ENCODE peak calls at places on chromosomes 7 and 10, in ten cellular contexts. One of them, this sample, is unnamed.
A peak's percentile ranks its signal among the peaks of the same experiment; 100 is the strongest.

GRCh38 chr10:62814901-62815372 is 1.2 kb downstream of the EGR2 start:
- DNase-seq in fibroblast of pulmonary artery: no peak
- DNase-seq in stimulated activated CD8-positive, alpha-beta memory T cell treated with anti-CD3 and anti-CD28 coated beads, Interleukin-15, amount 100 ng/mL, for 24 hours: no peak
- DNase-seq in hepatocyte: peak; percentile 19
- DNase-seq in naive thymus-derived CD8-positive, alpha-beta T cell: no peak
- DNase-seq in NCI-H524: no peak
- DNase-seq in HuH-7: no peak
- DNase-seq in HCT116: no peak
- DNase-seq in amniotic stem cell: no peak
- DNase-seq in nephron progenitor cell: peak; percentile 53
- DNase-seq in this sample: no peak

GRCh38 chr10:7082967-7083366 is 327.9 kb downstream of the SFMBT2 start:
- DNase-seq in HCT116: no peak
- DNase-seq in naive thymus-derived CD8-positive, alpha-beta T cell: no peak
- DNase-seq in amniotic stem cell: no peak
- DNase-seq in HuH-7: no peak
- DNase-seq in NCI-H524: no peak
- DNase-seq in stimulated activated CD8-positive, alpha-beta memory T cell treated with anti-CD3 and anti-CD28 coated beads, Interleukin-15, amount 100 ng/mL, for 24 hours: no peak
- DNase-seq in fibroblast of pulmonary artery: no peak
- DNase-seq in hepatocyte: no peak
- DNase-seq in nephron progenitor cell: no peak
- DNase-seq in this sample: no peak

GRCh38 chr10:112721080-112721698 is 228.9 kb upstream of the TCF7L2 start:
- DNase-seq in NCI-H524: peak; percentile 38
- DNase-seq in HCT116: peak; percentile 51
- DNase-seq in HuH-7: no peak
- DNase-seq in hepatocyte: peak; percentile 46
- DNase-seq in stimulated activated CD8-positive, alpha-beta memory T cell treated with anti-CD3 and anti-CD28 coated beads, Interleukin-15, amount 100 ng/mL, for 24 hours: no peak
- DNase-seq in amniotic stem cell: no peak
- DNase-seq in naive thymus-derived CD8-positive, alpha-beta T cell: no peak
- DNase-seq in fibroblast of pulmonary artery: peak; percentile 71
- DNase-seq in nephron progenitor cell: peak; percentile 7
- DNase-seq in this sample: no peak

GRCh38 chr7:65325793-65326432 is 47.7 kb upstream of the ZNF92 start:
- DNase-seq in HCT116: no peak
- DNase-seq in stimulated activated CD8-positive, alpha-beta memory T cell treated with anti-CD3 and anti-CD28 coated beads, Interleukin-15, amount 100 ng/mL, for 24 hours: no peak
- DNase-seq in NCI-H524: no peak
- DNase-seq in amniotic stem cell: no peak
- DNase-seq in HuH-7: no peak
- DNase-seq in hepatocyte: no peak
- DNase-seq in naive thymus-derived CD8-positive, alpha-beta T cell: no peak
- DNase-seq in fibroblast of pulmonary artery: no peak
- DNase-seq in nephron progenitor cell: no peak
- DNase-seq in this sample: no peak

GRCh38 chr7:132065973-132066611 is 509.7 kb upstream of the PODXL start:
- DNase-seq in hepatocyte: no peak
- DNase-seq in stimulated activated CD8-positive, alpha-beta memory T cell treated with anti-CD3 and anti-CD28 coated beads, Interleukin-15, amount 100 ng/mL, for 24 hours: no peak
- DNase-seq in fibroblast of pulmonary artery: no peak
- DNase-seq in nephron progenitor cell: no peak
- DNase-seq in HCT116: no peak
- DNase-seq in NCI-H524: no peak
- DNase-seq in HuH-7: no peak
- DNase-seq in naive thymus-derived CD8-positive, alpha-beta T cell: no peak
- DNase-seq in amniotic stem cell: no peak
- DNase-seq in this sample: no peak

GRCh38 chr10:18418579-18419210 is 232.7 kb downstream of the NSUN6 start:
- DNase-seq in HuH-7: no peak
- DNase-seq in HCT116: no peak
- DNase-seq in naive thymus-derived CD8-positive, alpha-beta T cell: no peak
- DNase-seq in fibroblast of pulmonary artery: peak; percentile 2
- DNase-seq in hepatocyte: no peak
- DNase-seq in nephron progenitor cell: no peak
- DNase-seq in stimulated activated CD8-positive, alpha-beta memory T cell treated with anti-CD3 and anti-CD28 coated beads, Interleukin-15, amount 100 ng/mL, for 24 hours: no peak
- DNase-seq in NCI-H524: no peak
- DNase-seq in amniotic stem cell: no peak
- DNase-seq in this sample: no peak

GRCh38 chr10:42880255-42880620 is 97.6 kb downstream of the BMS1 start:
- DNase-seq in HCT116: no peak
- DNase-seq in NCI-H524: no peak
- DNase-seq in hepatocyte: no peak
- DNase-seq in nephron progenitor cell: no peak
- DNase-seq in fibroblast of pulmonary artery: no peak
- DNase-seq in HuH-7: no peak
- DNase-seq in naive thymus-derived CD8-positive, alpha-beta T cell: no peak
- DNase-seq in stimulated activated CD8-positive, alpha-beta memory T cell treated with anti-CD3 and anti-CD28 coated beads, Interleukin-15, amount 100 ng/mL, for 24 hours: no peak
- DNase-seq in amniotic stem cell: no peak
- DNase-seq in this sample: no peak

GRCh38 chr10:63217120-63217605 is 84.0 kb downstream of the NRBF2 start:
- DNase-seq in HuH-7: peak; percentile 10
- DNase-seq in amniotic stem cell: peak; percentile 41
- DNase-seq in stimulated activated CD8-positive, alpha-beta memory T cell treated with anti-CD3 and anti-CD28 coated beads, Interleukin-15, amount 100 ng/mL, for 24 hours: no peak
- DNase-seq in NCI-H524: peak; percentile 13
- DNase-seq in nephron progenitor cell: no peak
- DNase-seq in HCT116: peak; percentile 27
- DNase-seq in fibroblast of pulmonary artery: peak; percentile 73
- DNase-seq in naive thymus-derived CD8-positive, alpha-beta T cell: no peak
- DNase-seq in hepatocyte: peak; percentile 63
- DNase-seq in this sample: no peak

GRCh38 chr7:69839782-69840181 is 241.5 kb downstream of the AUTS2 start:
- DNase-seq in nephron progenitor cell: no peak
- DNase-seq in HCT116: no peak
- DNase-seq in stimulated activated CD8-positive, alpha-beta memory T cell treated with anti-CD3 and anti-CD28 coated beads, Interleukin-15, amount 100 ng/mL, for 24 hours: no peak
- DNase-seq in fibroblast of pulmonary artery: no peak
- DNase-seq in hepatocyte: no peak
- DNase-seq in HuH-7: no peak
- DNase-seq in NCI-H524: no peak
- DNase-seq in amniotic stem cell: no peak
- DNase-seq in naive thymus-derived CD8-positive, alpha-beta T cell: no peak
- DNase-seq in this sample: no peak

GRCh38 chr10:132163278-132163765 is 23.4 kb upstream of the DPYSL4 start:
- DNase-seq in fibroblast of pulmonary artery: no peak
- DNase-seq in HuH-7: peak; percentile 64
- DNase-seq in HCT116: peak; percentile 79
- DNase-seq in stimulated activated CD8-positive, alpha-beta memory T cell treated with anti-CD3 and anti-CD28 coated beads, Interleukin-15, amount 100 ng/mL, for 24 hours: no peak
- DNase-seq in NCI-H524: no peak
- DNase-seq in amniotic stem cell: no peak
- DNase-seq in hepatocyte: no peak
- DNase-seq in naive thymus-derived CD8-positive, alpha-beta T cell: no peak
- DNase-seq in nephron progenitor cell: peak; percentile 72
- DNase-seq in this sample: no peak

GRCh38 chr7:17304926-17305325 is 6.5 kb downstream of the AHR start:
- DNase-seq in amniotic stem cell: peak; percentile 68
- DNase-seq in nephron progenitor cell: no peak
- DNase-seq in NCI-H524: no peak
- DNase-seq in HCT116: peak; percentile 88
- DNase-seq in HuH-7: no peak
- DNase-seq in hepatocyte: peak; percentile 34
- DNase-seq in naive thymus-derived CD8-positive, alpha-beta T cell: no peak
- DNase-seq in stimulated activated CD8-positive, alpha-beta memory T cell treated with anti-CD3 and anti-CD28 coated beads, Interleukin-15, amount 100 ng/mL, for 24 hours: no peak
- DNase-seq in fibroblast of pulmonary artery: peak; percentile 86
- DNase-seq in this sample: peak; percentile 63